ENCODE peak calls at places on chromosomes 4 and X, in ten cellular contexts. V is fibroblast of mammary gland, I is HT-29, S is progenitor cell of endocrine pancreas, O is EL, D is heart left ventricle, C is T-helper 1 cell, M is A549, Q is GM04504, W is KBM-7. E is an unnamed sample.

GRCh38 chr4:158729716-158730559 is 6.7 kb upstream of the PPID start:
- DNase-seq in M (peak; percentile 60), O (peak; percentile 64), Q (no peak), I (peak; percentile 71), V (peak; percentile 70), S (peak; percentile 25), C (peak; percentile 76), W (peak; percentile 77), D (peak; percentile 66), E (peak; percentile 83)

GRCh38 chrX:11421816-11422528 is 128.8 kb downstream of the AMELX start:
- DNase-seq in I (no peak), M (no peak), S (no peak), D (no peak), O (no peak), Q (no peak), V (no peak), C (no peak), W (no peak), E (no peak)

GRCh38 chr4:2390146-2390545 is 28.3 kb downstream of the ZFYVE28 start:
- DNase-seq in D (no peak), W (peak; percentile 32), I (no peak), Q (no peak), M (no peak), C (no peak), O (no peak), S (no peak), V (no peak), E (no peak)

GRCh38 chr4:138835833-138836521 is 179.6 kb upstream of the NOCT start:
- DNase-seq in Q (no peak), W (no peak), C (no peak), O (peak; percentile 14), D (peak; percentile 60), M (peak; percentile 3), S (no peak), I (peak; percentile 42), V (peak; percentile 50), E (no peak)

GRCh38 chrX:40832723-40833122 is 97.4 kb upstream of the MED14 start:
- DNase-seq in Q (no peak), C (no peak), I (no peak), D (no peak), M (no peak), W (no peak), O (no peak), V (no peak), S (no peak), E (no peak)

GRCh38 chr4:147950261-147950660 is 218.4 kb downstream of the ARHGAP10 start:
- DNase-seq in M (no peak), W (no peak), C (no peak), O (no peak), I (no peak), V (no peak), S (no peak), Q (no peak), D (no peak), E (no peak)

GRCh38 chr4:28093071-28093470 is 1232.4 kb downstream of the STIM2 start:
- DNase-seq in C (no peak), M (no peak), S (no peak), D (no peak), Q (no peak), I (no peak), V (no peak), O (no peak), W (no peak), E (no peak)

GRCh38 chrX:57368158-57368557 is 81.7 kb downstream of the FAAH2 start:
- DNase-seq in S (no peak), D (no peak), V (no peak), I (no peak), O (no peak), C (no peak), W (no peak), Q (no peak), M (no peak), E (no peak)

GRCh38 chr4:15695240-15695699 is 7.6 kb upstream of the BST1 start:
- DNase-seq in V (peak; percentile 98), D (no peak), I (no peak), Q (peak; percentile 87), W (no peak), O (peak; percentile 97), M (peak; percentile 82), C (no peak), S (no peak), E (peak; percentile 55)

GRCh38 chr4:6275351-6275750 is 5.7 kb downstream of the WFS1 start:
- DNase-seq in Q (no peak), O (no peak), W (no peak), I (no peak), C (no peak), V (no peak), M (no peak), D (no peak), S (no peak), E (no peak)

GRCh38 chr4:7966281-7967062 is 26.8 kb upstream of the AFAP1 start:
- DNase-seq in V (no peak), D (no peak), S (no peak), Q (no peak), I (no peak), C (no peak), W (no peak), M (no peak), O (no peak), E (no peak)

E was measured in hepatic stellate cell.